ENCODE peak calls at places on chromosomes 11 and 22, in nine cellular contexts. J is esophagus squamous epithelium, G is astrocyte, R is uterus, E is Panc1, Q is AG09309, X is pancreas, W is cardiac fibroblast, Z is heart left ventricle. S is an unnamed sample.
A peak's percentile ranks its signal among the peaks of the same experiment; 100 is the strongest.

GRCh38 chr11:43632171-43632570 is 48.4 kb upstream of the HSD17B12 start:
- DNase-seq in J (no peak), G (peak; percentile 1), R (no peak), E (no peak), Q (no peak), X (no peak), W (no peak), Z (no peak), S (no peak)

GRCh38 chr22:46579751-46580449 is 40.3 kb upstream of the GRAMD4 start:
- DNase-seq in J (no peak), G (no peak), R (no peak), E (no peak), Q (no peak), X (no peak), W (no peak), Z (no peak), S (no peak)

GRCh38 chr11:48093795-48094642 is 113.7 kb downstream of the PTPRJ start:
- DNase-seq in J (no peak), G (peak; percentile 33), R (no peak), E (no peak), Q (no peak), X (peak; percentile 54), W (peak; percentile 33), Z (peak; percentile 40), S (peak; percentile 37)

GRCh38 chr11:26651916-26652315 is 69.9 kb downstream of the SLC5A12 start:
- DNase-seq in J (no peak), G (no peak), R (no peak), E (no peak), Q (no peak), X (no peak), W (no peak), Z (no peak), S (no peak)

GRCh38 chr11:1733009-1733715 is 17.2 kb downstream of the IFITM10 start:
- DNase-seq in J (no peak), G (no peak), R (no peak), E (no peak), Q (no peak), X (no peak), W (no peak), Z (no peak), S (no peak)

GRCh38 chr11:132472411-132473205 is 1059.7 kb downstream of the OPCML start:
- DNase-seq in J (no peak), G (peak; percentile 65), R (no peak), E (no peak), Q (no peak), X (no peak), W (peak; percentile 6), Z (no peak), S (no peak)

GRCh38 chr11:121412000-121412587 is 40.0 kb upstream of the SORL1 start:
- DNase-seq in J (no peak), G (no peak), R (no peak), E (no peak), Q (no peak), X (no peak), W (no peak), Z (no peak), S (no peak)

GRCh38 chr11:2791521-2792375 is 92.0 kb upstream of the KCNQ1OT1 start:
- DNase-seq in J (no peak), G (no peak), R (peak; percentile 13), E (no peak), Q (no peak), X (peak; percentile 3), W (no peak), Z (peak; percentile 34), S (peak; percentile 56)

GRCh38 chr22:28183078-28183870 is 264.2 kb upstream of the PITPNB start:
- DNase-seq in J (no peak), G (no peak), R (no peak), E (no peak), Q (no peak), X (no peak), W (peak; percentile 17), Z (no peak), S (peak; percentile 6)

GRCh38 chr22:32628626-32629587 is 154.3 kb downstream of the FBXO7 start:
- DNase-seq in J (no peak), G (no peak), R (no peak), E (no peak), Q (no peak), X (no peak), W (peak; percentile 38), Z (no peak), S (no peak)

GRCh38 chr11:45662096-45662664 is 3.2 kb downstream of the CHST1 start:
- DNase-seq in J (no peak), G (no peak), R (no peak), E (no peak), Q (no peak), X (no peak), W (no peak), Z (no peak), S (no peak)

GRCh38 chr22:27461470-27461869 is 340.1 kb downstream of the MN1 start:
- DNase-seq in J (no peak), G (peak; percentile 95), R (no peak), E (no peak), Q (peak; percentile 50), X (no peak), W (peak; percentile 75), Z (no peak), S (no peak)

GRCh38 chr11:20605602-20606091 is 6.2 kb downstream of the SLC6A5 start:
- DNase-seq in J (no peak), G (no peak), R (no peak), E (no peak), Q (no peak), X (no peak), W (no peak), Z (no peak), S (no peak)

GRCh38 chr11:68504432-68505066 is 44.0 kb downstream of the PPP6R3 start:
- DNase-seq in J (no peak), G (no peak), R (no peak), E (no peak), Q (no peak), X (no peak), W (no peak), Z (no peak), S (no peak)
- H3K4me3 ChIP-seq in J (no peak overlapping the region), G (no peak overlapping the region), R (no peak overlapping the region), E (no peak overlapping the region), Q (no peak overlapping the region), X (no peak overlapping the region), W (no peak overlapping the region), Z (no peak overlapping the region), S (no peak overlapping the region)

DNA sequence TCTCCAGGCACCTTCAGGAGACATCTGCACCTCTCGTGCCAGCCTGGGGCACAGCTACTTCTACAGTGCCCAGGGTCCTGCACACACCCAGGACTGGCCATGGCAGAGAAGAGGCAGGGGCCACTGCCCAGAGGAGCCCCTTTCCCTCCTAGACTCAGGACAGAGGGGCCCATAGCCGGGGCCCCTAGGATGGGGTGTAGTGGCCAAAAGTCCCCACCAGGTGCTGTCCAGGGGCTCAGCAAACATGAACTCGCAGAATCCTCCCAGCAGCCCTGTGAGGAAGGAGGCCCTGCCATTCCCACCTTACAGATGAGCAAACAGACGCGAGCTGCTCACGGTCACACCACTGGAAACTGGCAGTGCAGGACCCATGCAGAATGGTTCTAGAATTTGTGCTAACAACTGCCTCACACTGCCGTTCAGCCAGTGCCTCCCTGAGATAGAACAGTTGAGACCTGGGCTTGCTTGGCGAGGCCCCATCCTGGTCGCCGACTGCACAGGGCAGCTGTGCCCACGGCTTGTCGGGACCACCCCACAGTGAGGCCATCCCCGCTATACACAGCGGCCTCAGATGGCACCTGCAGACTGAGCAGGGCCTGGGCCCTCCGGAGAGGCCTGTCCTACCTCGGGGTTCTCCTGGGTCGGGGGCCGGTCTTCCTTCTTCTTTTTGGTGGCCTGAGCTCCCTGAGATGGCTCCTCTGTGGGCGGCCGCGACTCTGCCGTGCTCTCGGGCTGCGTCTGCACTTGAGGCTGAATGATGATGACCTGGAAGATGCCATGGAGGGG is 96.4 kb downstream of the PHF21B start:
- DNase-seq in J (no peak), G (no peak), R (no peak), E (no peak), Q (no peak), X (no peak), W (no peak), Z (no peak), S (no peak)
- TF ChIP-seq CTCF in J (no peak), G (no peak), R (no peak), E (no peak), Q (no peak), X (no peak), W (no peak), Z (no peak), S (no peak)

GRCh38 chr22:41842996-41843970 is 10.4 kb downstream of the SREBF2 start:
- DNase-seq in J (no peak), G (no peak), R (no peak), E (no peak), Q (no peak), X (no peak), W (no peak), Z (no peak), S (no peak)

GRCh38 chr22:41846268-41847002 is 13.5 kb downstream of the SREBF2 start:
- DNase-seq in J (no peak), G (no peak), R (no peak), E (no peak), Q (no peak), X (no peak), W (no peak), Z (no peak), S (no peak)

GRCh38 chr22:41845380-41846267 is 12.7 kb downstream of the SREBF2 start:
- DNase-seq in J (no peak), G (no peak), R (no peak), E (no peak), Q (no peak), X (no peak), W (no peak), Z (no peak), S (no peak)

GRCh38 chr22:41844036-41844435 is 11.1 kb downstream of the SREBF2 start:
- DNase-seq in J (no peak), G (no peak), R (no peak), E (no peak), Q (no peak), X (no peak), W (no peak), Z (no peak), S (no peak)

DNA sequence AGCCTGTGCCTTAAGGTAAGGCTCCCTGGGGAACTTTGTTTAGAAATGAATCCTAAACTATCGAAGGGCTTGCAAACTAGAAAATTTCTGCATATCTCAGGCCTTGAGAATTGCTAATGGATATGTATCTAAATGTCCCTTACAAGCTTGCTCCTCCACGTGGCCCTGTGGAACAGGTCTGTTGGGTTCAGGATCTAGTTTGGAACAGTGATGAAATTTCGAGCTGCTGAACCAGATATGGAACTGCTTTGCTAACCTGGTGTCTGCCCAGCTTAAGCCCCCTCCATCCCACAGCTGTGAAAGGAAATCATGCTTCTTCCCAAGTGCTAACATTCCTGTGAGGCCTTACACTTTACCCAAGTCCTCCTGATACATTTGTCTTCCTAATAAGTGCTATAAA is 11.6 kb downstream of the SREBF2 start:
- DNase-seq in J (no peak), G (no peak), R (no peak), E (no peak), Q (no peak), X (no peak), W (no peak), Z (no peak), S (no peak)
- H3K4me3 ChIP-seq in J (no peak overlapping the region), G (no peak overlapping the region), R (no peak overlapping the region), E (no peak overlapping the region), Q (no peak overlapping the region), X (no peak overlapping the region), W (no peak overlapping the region), Z (no peak overlapping the region), S (no peak overlapping the region)

DNA sequence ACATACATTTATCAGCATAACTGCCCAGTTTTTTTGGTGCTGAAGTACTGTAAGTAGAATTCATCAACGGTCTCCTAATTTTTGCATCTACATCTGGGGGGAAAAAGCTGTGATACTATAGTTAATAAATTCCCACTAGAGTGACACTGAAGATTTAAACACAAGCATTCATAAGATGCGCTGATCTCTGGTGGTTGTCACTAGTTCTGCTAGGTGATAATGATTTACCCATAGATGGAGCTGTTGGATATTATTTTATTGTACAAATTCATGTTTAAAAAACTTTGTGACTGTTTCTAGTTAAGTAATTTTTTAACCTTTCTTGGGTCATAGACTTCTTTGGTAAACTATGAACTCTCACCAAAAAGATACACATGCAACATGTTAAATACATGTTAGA is 106.6 kb downstream of the EMSY start:
- DNase-seq in J (no peak), G (no peak), R (no peak), E (no peak), Q (no peak), X (no peak), W (peak; percentile 43), Z (no peak), S (no peak)
- TF ChIP-seq CTCF in J (no peak), G (peak; percentile 23), R (no peak), E (no peak), Q (peak; percentile 6), X (no peak), W (peak; percentile 11), Z (peak; percentile 46), S (peak; percentile 9)

S was measured in mucosa of descending colon.